ENCODE peak calls at places on chromosome 3, in seven cellular contexts. X, Y, K, P, Q, R and G are unnamed samples.

GRCh38 chr3:58998476-58999117 is 51.2 kb downstream of the CFAP20DC start:
- DNase-seq in X (no peak), Y (peak), K (peak), P (no peak), Q (no peak), R (no peak), G (no peak)

GRCh38 chr3:38005076-38006020 is 14.8 kb downstream of the VILL start:
- DNase-seq in X (no peak), Y (no peak), K (no peak), P (no peak), Q (no peak), R (no peak), G (no peak)

GRCh38 chr3:119148493-119149180 is 2.7 kb downstream of the TEX55 start:
- DNase-seq in X (no peak), Y (peak), K (peak), P (no peak), Q (no peak), R (no peak), G (no peak)

GRCh38 chr3:42662813-42663535 is 9.5 kb downstream of the ZBTB47 start:
- DNase-seq in X (no peak), Y (no peak), K (no peak), P (peak), Q (no peak), R (no peak), G (no peak)

GRCh38 chr3:43074482-43074881 is 31.4 kb downstream of the POMGNT2 start:
- DNase-seq in X (no peak), Y (no peak), K (no peak), P (no peak), Q (no peak), R (no peak), G (no peak)

GRCh38 chr3:32143849-32144757 is 37.7 kb downstream of the GPD1L start:
- DNase-seq in X (peak), Y (peak), K (peak), P (peak), Q (peak), R (no peak), G (peak)

GRCh38 chr3:77407454-77407853 is 367.6 kb downstream of the ROBO2 start:
- DNase-seq in X (no peak), Y (no peak), K (no peak), P (no peak), Q (no peak), R (no peak), G (no peak)

GRCh38 chr3:65004316-65004715 is 316.5 kb upstream of the ADAMTS9 start:
- DNase-seq in X (no peak), Y (no peak), K (no peak), P (no peak), Q (no peak), R (no peak), G (no peak)

GRCh38 chr3:69541059-69541471 is 155.2 kb upstream of the FRMD4B start:
- DNase-seq in X (no peak), Y (no peak), K (peak), P (peak), Q (no peak), R (no peak), G (no peak)

DNA sequence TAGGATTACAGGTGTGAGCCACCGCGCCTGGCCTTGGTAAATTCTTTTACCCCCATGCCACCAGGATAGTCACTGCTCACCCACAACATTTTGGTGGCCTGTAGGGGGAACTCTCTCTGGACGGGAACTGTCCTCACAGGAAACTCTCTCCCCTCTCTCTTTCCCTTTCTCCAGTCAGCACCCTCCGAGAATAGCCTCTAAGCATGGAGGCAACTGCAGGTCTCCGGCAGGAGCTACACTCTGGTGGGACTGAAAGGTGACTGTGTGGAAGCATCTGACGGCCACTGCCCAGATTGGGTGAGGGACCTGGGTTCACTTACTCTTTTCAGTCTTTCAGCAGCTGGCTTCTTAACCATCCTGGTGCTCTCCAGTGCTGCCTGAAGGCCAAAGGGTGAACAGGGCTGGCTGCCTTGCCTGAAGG is 21.3 kb downstream of the TRANK1 start:
- DNase-seq in X (no peak), Y (no peak), K (no peak), P (no peak), Q (no peak), R (no peak), G (no peak)
- TF ChIP-seq CTCF in X (no peak), Y (peak), K (no peak), P (no peak), Q (no peak), R (no peak), G (no peak)

GRCh38 chr3:111692593-111693552 is 97.7 kb upstream of the ZBED2 start:
- DNase-seq in X (no peak), Y (no peak), K (no peak), P (no peak), Q (no peak), R (no peak), G (no peak)

GRCh38 chr3:111694471-111694870 is 99.3 kb upstream of the ZBED2 start:
- DNase-seq in X (no peak), Y (no peak), K (no peak), P (no peak), Q (no peak), R (no peak), G (no peak)

GRCh38 chr3:111690242-111690641 is 95.1 kb upstream of the ZBED2 start:
- DNase-seq in X (no peak), Y (peak), K (no peak), P (peak), Q (no peak), R (no peak), G (peak)

GRCh38 chr3:111688190-111688800 is 93.1 kb upstream of the ZBED2 start:
- DNase-seq in X (no peak), Y (no peak), K (no peak), P (no peak), Q (no peak), R (no peak), G (no peak)

GRCh38 chr3:111691293-111691909 is 96.3 kb upstream of the ZBED2 start:
- DNase-seq in X (no peak), Y (peak), K (no peak), P (peak), Q (no peak), R (no peak), G (no peak)
- TF ChIP-seq CTCF in X (peak), Y (peak), K (peak), P (peak), Q (peak), R (peak), G (peak)

DNA sequence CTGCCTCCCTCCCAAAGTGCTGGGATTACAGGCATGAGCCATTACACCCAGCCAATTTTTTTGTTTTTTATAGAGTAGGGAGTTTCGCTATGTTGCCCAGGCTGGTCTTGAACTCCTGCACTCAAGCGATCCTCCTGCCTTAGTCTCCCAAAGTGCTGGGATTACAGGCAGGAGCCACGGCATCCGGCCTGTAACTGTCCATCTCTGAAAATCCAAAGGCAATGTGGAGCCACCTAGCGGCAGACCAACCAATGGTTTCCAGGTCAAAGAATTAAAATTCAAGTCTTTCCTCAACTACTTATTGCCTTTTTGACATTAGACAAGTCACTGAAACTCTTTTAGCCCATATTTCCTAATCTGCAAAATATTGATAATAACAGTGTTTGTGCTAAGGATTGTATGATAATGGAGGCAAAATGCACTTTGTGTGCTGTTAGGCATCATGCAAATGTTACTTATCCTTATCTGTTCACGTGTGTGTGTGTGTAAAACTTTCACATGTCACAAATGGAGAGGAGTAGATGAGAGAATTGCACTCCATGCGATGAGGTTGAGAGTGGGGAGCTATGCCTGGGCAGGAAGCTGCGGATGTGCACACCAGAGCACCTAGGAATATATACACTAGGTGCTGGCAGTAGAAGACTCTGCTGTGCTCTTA is 48.7 kb downstream of the COL8A1 start:
- DNase-seq in X (no peak), Y (peak), K (peak), P (peak), Q (no peak), R (no peak), G (peak)
- TF ChIP-seq CTCF in X (peak), Y (peak), K (peak), P (peak), Q (peak), R (peak), G (peak)

DNA sequence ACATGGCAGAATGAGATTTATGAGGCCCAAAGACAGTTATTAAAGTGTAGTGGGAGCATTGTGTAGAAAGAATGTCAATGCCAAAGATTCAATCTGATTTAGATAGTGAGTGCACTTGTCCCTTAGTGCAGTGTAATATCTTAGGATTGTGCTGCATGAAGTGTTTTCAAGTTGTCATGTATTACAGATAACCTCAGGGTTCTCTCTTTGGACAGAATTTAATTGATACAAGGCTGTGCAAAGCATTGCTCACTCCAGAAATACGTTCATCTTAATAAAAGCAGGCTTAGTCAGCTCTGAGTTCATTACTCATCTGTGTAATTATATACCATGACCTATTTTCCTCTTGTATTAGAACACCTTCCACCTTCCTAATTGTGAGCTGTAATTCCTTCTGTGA is 16.0 kb upstream of the GPR171 start:
- DNase-seq in X (no peak), Y (peak), K (peak), P (no peak), Q (no peak), R (no peak), G (no peak)
- TF ChIP-seq CTCF in X (no peak), Y (no peak), K (no peak), P (no peak), Q (no peak), R (no peak), G (no peak)

GRCh38 chr3:44924102-44925084 is 50.0 kb downstream of the TGM4 start:
- DNase-seq in X (no peak), Y (peak), K (no peak), P (no peak), Q (no peak), R (no peak), G (no peak)
- TF ChIP-seq CTCF in X (no peak), Y (peak), K (no peak), P (no peak), Q (no peak), R (no peak), G (no peak)

GRCh38 chr3:161913786-161914389 is 417.3 kb downstream of the OTOL1 start:
- DNase-seq in X (no peak), Y (peak), K (peak), P (no peak), Q (no peak), R (no peak), G (no peak)

GRCh38 chr3:161920196-161920595 is 423.6 kb downstream of the OTOL1 start:
- DNase-seq in X (no peak), Y (no peak), K (no peak), P (no peak), Q (no peak), R (no peak), G (no peak)

GRCh38 chr3:161914703-161915102 is 418.1 kb downstream of the OTOL1 start:
- DNase-seq in X (no peak), Y (peak), K (no peak), P (no peak), Q (no peak), R (no peak), G (no peak)

GRCh38 chr3:161915283-161915682 is 418.7 kb downstream of the OTOL1 start:
- DNase-seq in X (no peak), Y (no peak), K (no peak), P (no peak), Q (no peak), R (no peak), G (no peak)
- TF ChIP-seq CTCF in X (no peak), Y (no peak), K (no peak), P (no peak), Q (no peak), R (no peak), G (no peak)

GRCh38 chr3:183635431-183636220 is at the start of gene KLHL24:
- DNase-seq in X (peak), Y (peak), K (peak), P (peak), Q (peak), R (peak), G (peak)
- TF ChIP-seq CTCF in X (no peak), Y (no peak), K (no peak), P (no peak), Q (no peak), R (peak), G (no peak)

GRCh38 chr3:151152626-151153025 is 50.4 kb downstream of the GPR171 start:
- DNase-seq in X (no peak), Y (no peak), K (no peak), P (no peak), Q (no peak), R (no peak), G (no peak)
- TF ChIP-seq CTCF in X (no peak), Y (no peak), K (no peak), P (no peak), Q (no peak), R (no peak), G (no peak)

DNA sequence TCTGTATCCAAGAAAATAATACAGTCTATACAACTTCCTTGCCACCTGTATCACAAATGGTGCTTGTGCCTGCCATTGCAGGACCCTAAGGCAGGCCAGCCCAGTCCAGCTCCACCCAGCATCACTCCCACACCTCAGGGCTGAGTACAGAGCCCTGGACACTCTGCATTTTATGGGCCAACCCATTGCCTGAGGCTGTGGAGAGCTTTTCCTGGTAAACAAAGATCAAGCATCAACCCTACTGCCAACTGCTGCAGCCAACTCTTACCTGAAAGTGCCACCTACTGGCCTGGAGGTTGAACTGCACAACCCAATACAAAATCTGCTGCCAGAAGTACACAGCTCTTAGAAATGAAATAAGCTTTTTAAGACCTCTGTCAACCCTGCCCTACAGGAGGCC is 1082.2 kb downstream of the NAALADL2 start:
- DNase-seq in X (no peak), Y (peak), K (no peak), P (peak), Q (no peak), R (no peak), G (peak)
- TF ChIP-seq CTCF in X (peak), Y (peak), K (peak), P (peak), Q (no peak), R (peak), G (peak)

GRCh38 chr3:4670352-4670751 is 177.2 kb downstream of the ITPR1 start:
- DNase-seq in X (no peak), Y (peak), K (peak), P (peak), Q (no peak), R (no peak), G (peak)
- TF ChIP-seq CTCF in X (no peak), Y (peak), K (peak), P (peak), Q (no peak), R (peak), G (no peak)